ENCODE peak calls at places on chromosomes 4 and X, in ten cellular contexts. W is GM04503; I is amygdala; D is Caki2; V is AML-193; Z is HCEC 1CT; O is GDM1; C is lung; Y is stimulated activated CD4-positive, alpha-beta T cell treated with anti-CD3 and anti-CD28 coated beads, Interleukin-15, amount 100 ng/mL, for 1 hour; G is mesendoderm. J is an unnamed sample.
A peak's percentile ranks its signal among the peaks of the same experiment; 100 is the strongest.

GRCh38 chrX:69142688-69143239 is 22.5 kb downstream of the PJA1 start:
- DNase-seq in W (no peak), I (no peak), D (no peak), V (no peak), Z (no peak), O (no peak), C (no peak), Y (no peak), G (no peak), J (no peak)

GRCh38 chrX:47218920-47219815 is 687 bp downstream of the CDK16 start:
- DNase-seq in W (no peak), I (no peak), D (peak; percentile 23), V (no peak), Z (no peak), O (no peak), C (peak; percentile 46), Y (peak; percentile 32), G (peak; percentile 34), J (no peak)

GRCh38 chr4:7236847-7237246 is 44.5 kb downstream of the SORCS2 start:
- DNase-seq in W (no peak), I (no peak), D (no peak), V (no peak), Z (no peak), O (no peak), C (no peak), Y (no peak), G (no peak), J (no peak)

GRCh38 chr4:173935622-173936405 is 347.7 kb downstream of the FBXO8 start:
- DNase-seq in W (no peak), I (no peak), D (no peak), V (no peak), Z (peak; percentile 60), O (no peak), C (no peak), Y (no peak), G (peak; percentile 54), J (no peak)

GRCh38 chr4:100489316-100489715 is 28.5 kb downstream of the EMCN start:
- DNase-seq in W (no peak), I (no peak), D (no peak), V (no peak), Z (peak; percentile 2), O (no peak), C (no peak), Y (no peak), G (no peak), J (no peak)

GRCh38 chrX:144586756-144587155 is 660.5 kb upstream of the SPANXN1 start:
- DNase-seq in W (no peak), I (no peak), D (peak; percentile 34), V (no peak), Z (no peak), O (no peak), C (peak; percentile 31), Y (no peak), G (no peak), J (no peak)

GRCh38 chrX:142001934-142002333 is 98.2 kb downstream of the MAGEC1 start:
- DNase-seq in W (no peak), I (no peak), D (no peak), V (no peak), Z (no peak), O (no peak), C (no peak), Y (no peak), G (no peak), J (no peak)

GRCh38 chr4:151276787-151277557 is at the start of gene PRSS48:
- DNase-seq in W (no peak), I (peak; percentile 65), D (peak; percentile 35), V (no peak), Z (peak; percentile 23), O (peak; percentile 16), C (peak; percentile 36), Y (peak; percentile 13), G (peak; percentile 95), J (peak; percentile 31)

GRCh38 chrX:12779534-12779933 is 11.7 kb upstream of the PRPS2 start:
- DNase-seq in W (no peak), I (no peak), D (peak; percentile 49), V (no peak), Z (no peak), O (no peak), C (no peak), Y (no peak), G (peak; percentile 8), J (no peak)